ENCODE peak calls at places on chromosomes 2 and 18, in five cellular contexts. Q, A, C, W and V are unnamed samples.
A peak's percentile ranks its signal among the peaks of the same experiment; 100 is the strongest.

GRCh38 chr18:32803571-32803970 is 30.7 kb upstream of the KLHL14 start:
- DNase-seq in W (peak; percentile 1), Q (no peak), C (no peak), A (no peak), V (no peak)

GRCh38 chr2:172970660-172971059 is 105.0 kb upstream of the MAP3K20 start:
- DNase-seq in Q (no peak), W (no peak), C (no peak), A (no peak), V (no peak)

GRCh38 chr2:73156539-73157124 is 43.9 kb upstream of the RAB11FIP5 start:
- DNase-seq in A (no peak), W (peak; percentile 36), C (peak; percentile 20), Q (peak; percentile 64), V (peak; percentile 34)

GRCh38 chr2:118806797-118807667 is 40.4 kb downstream of the EN1 start:
- DNase-seq in C (no peak), W (no peak), A (no peak), Q (no peak), V (no peak)

GRCh38 chr2:7239078-7239477 is 321.9 kb downstream of the RNF144A start:
- DNase-seq in A (no peak), C (no peak), W (no peak), Q (no peak), V (no peak)

GRCh38 chr18:10851824-10852225 is 297.5 kb downstream of the PIEZO2 start:
- DNase-seq in W (peak; percentile 31), C (peak; percentile 28), Q (peak; percentile 89), A (no peak), V (no peak)

GRCh38 chr18:78993014-78993926 is 13.7 kb downstream of the SALL3 start:
- DNase-seq in A (no peak), Q (no peak), W (no peak), C (no peak), V (no peak)

GRCh38 chr2:136327162-136327852 is 209.4 kb upstream of the CXCR4 start:
- DNase-seq in A (no peak), C (no peak), Q (peak; percentile 25), W (peak; percentile 29), V (peak; percentile 40)

GRCh38 chr2:12642855-12643254 is 73.9 kb upstream of the TRIB2 start:
- DNase-seq in Q (no peak), A (no peak), W (no peak), C (no peak), V (no peak)

GRCh38 chr2:228681426-228681825 is 499.9 kb upstream of the SPHKAP start:
- DNase-seq in C (no peak), W (peak; percentile 40), Q (peak; percentile 79), A (no peak), V (no peak)

GRCh38 chr18:13501896-13502295 is 224.5 kb downstream of the FAM210A start:
- DNase-seq in W (peak; percentile 24), Q (no peak), C (no peak), A (no peak), V (no peak)

GRCh38 chr2:38093503-38093902 is 17.6 kb upstream of the CYP1B1 start:
- DNase-seq in W (no peak), A (no peak), C (no peak), Q (peak; percentile 63), V (peak; percentile 45)

GRCh38 chr2:101346909-101347308 is 38.4 kb upstream of the RNF149 start:
- DNase-seq in C (no peak), W (no peak), A (no peak), Q (no peak), V (no peak)

GRCh38 chr2:117674172-117674571 is 140.3 kb upstream of the DDX18 start:
- DNase-seq in W (no peak), C (no peak), A (no peak), Q (no peak), V (no peak)

GRCh38 chr2:201882353-201883095 is 76.2 kb downstream of the CDK15 start:
- DNase-seq in Q (peak; percentile 54), A (no peak), W (peak; percentile 63), C (no peak), V (no peak)

GRCh38 chr2:71554706-71555056 is 101.3 kb downstream of the DYSF start:
- DNase-seq in A (no peak), W (no peak), Q (no peak), C (no peak), V (no peak)

GRCh38 chr2:47503481-47504070 is 100.6 kb downstream of the MSH2 start:
- DNase-seq in C (no peak), W (no peak), Q (no peak), A (no peak), V (no peak)

GRCh38 chr2:96760986-96761832 is 507 bp downstream of the CNNM4 start:
- DNase-seq in W (no peak), Q (peak; percentile 27), C (no peak), A (peak; percentile 27), V (peak; percentile 49)

DNA sequence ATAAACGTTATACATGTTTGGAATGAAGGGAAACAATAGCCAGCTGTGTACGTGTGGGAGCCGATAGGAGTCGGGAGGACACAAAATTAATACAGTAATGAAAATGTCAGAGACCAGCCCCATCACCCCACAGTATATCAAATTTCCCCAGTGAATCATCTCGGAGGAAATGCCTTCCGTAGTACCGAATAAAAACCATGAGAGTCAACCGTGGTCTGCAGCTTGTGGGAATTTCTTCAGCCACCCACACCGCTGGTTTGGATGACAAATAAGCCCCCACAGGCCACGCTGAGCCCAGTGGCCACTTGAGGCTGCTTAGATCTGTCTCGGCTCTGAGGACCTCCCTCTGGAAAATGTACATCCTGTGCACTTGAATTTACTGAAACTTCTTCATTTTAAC is 133.7 kb downstream of the COL6A3 start:
- DNase-seq in W (peak; percentile 99), Q (peak; percentile 98), C (peak; percentile 83), A (no peak), V (no peak)
- TF ChIP-seq CTCF in W (no peak), Q (no peak), C (no peak), A (no peak), V (no peak)

GRCh38 chr2:147451902-147452515 is 392.8 kb upstream of the ACVR2A start:
- DNase-seq in C (no peak), A (no peak), Q (no peak), W (no peak), V (no peak)
- TF ChIP-seq CTCF in C (no peak), A (no peak), Q (no peak), W (no peak), V (no peak)

GRCh38 chr2:83365476-83365875 is 1093.6 kb downstream of the SUCLG1 start:
- DNase-seq in Q (no peak), C (no peak), W (no peak), A (no peak), V (no peak)

GRCh38 chr2:83370419-83370762 is 1088.7 kb downstream of the SUCLG1 start:
- DNase-seq in W (no peak), C (no peak), Q (no peak), A (no peak), V (no peak)

GRCh38 chr2:83368916-83369315 is 1090.2 kb downstream of the SUCLG1 start:
- DNase-seq in C (no peak), Q (peak; percentile 51), W (peak; percentile 0), A (no peak), V (no peak)

GRCh38 chr2:83368461-83368860 is 1090.6 kb downstream of the SUCLG1 start:
- DNase-seq in W (no peak), C (no peak), A (no peak), Q (no peak), V (no peak)

GRCh38 chr2:83369601-83370418 is 1089.3 kb downstream of the SUCLG1 start:
- DNase-seq in C (no peak), A (no peak), Q (peak; percentile 25), W (no peak), V (no peak)
- TF ChIP-seq CTCF in C (no peak), A (no peak), Q (no peak), W (no peak), V (no peak)

DNA sequence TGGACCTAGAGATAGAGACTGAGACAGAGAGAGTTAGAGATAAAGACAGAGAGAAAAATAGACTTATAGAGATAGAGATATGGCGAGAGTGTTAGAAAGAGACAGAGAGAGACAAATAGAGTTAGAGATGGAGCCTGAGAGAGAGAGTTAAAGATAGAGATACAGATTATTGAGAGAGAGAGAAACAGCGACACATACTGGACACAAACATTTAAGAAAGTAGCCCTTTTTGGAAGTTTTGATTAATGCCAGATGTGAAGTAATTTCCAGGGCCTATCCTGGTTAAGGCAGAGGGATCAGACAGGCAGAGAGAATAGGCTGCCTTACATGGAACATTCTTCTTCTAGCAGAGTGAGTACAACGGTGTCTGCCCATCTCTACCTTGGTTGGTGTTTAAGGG is 311.6 kb upstream of the CDH7 start:
- DNase-seq in Q (no peak), W (no peak), C (no peak), A (no peak), V (no peak)
- TF ChIP-seq CTCF in Q (no peak), W (no peak), C (no peak), A (no peak), V (peak; percentile 52)

DNA sequence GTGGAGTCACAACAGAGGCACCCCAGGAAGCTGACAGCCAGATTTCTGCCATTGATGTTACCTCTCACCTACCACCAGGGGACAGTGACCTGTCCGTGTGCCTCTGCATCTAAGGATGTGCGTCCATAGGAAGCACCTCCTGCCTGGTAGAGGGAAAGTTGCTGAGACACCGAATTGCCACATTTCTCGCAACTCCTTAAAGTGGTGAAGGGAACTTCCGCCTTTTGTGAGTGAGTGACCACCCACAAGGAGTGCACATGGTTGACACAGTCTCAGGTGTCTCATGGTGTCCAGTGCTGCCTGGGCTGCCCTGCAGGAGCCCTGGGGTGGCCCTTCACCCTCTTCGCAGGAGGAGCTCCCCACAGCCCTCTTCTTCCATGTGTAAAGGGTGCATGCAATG is 201.8 kb downstream of the GBX2 start:
- DNase-seq in Q (no peak), W (no peak), C (no peak), A (no peak), V (no peak)
- TF ChIP-seq CTCF in Q (no peak), W (no peak), C (no peak), A (no peak), V (no peak)